ENCODE peak calls at places on chromosome 14, in four cellular contexts. D is left ventricle myocardium inferior, L is adrenal gland, B is mammary epithelial cell. N is an unnamed sample. For H3K4me1, the result is how much of the 10 kb centered on the place peaks cover.

GRCh38 chr14:22622220-22622619 is 21.9 kb downstream of the OR6J1 start:
- DNase-seq in D (no peak), L (no peak), B (peak), N (no peak)

GRCh38 chr14:51398898-51399297 is 158.9 kb downstream of the TMX1 start:
- DNase-seq in D (no peak), L (no peak), B (peak), N (no peak)

GRCh38 chr14:39430762-39431415 is 1.3 kb downstream of the FBXO33 start:
- DNase-seq in D (no peak), L (no peak), B (peak), N (peak)

GRCh38 chr14:59182641-59183040 is 5.8 kb upstream of the DAAM1 start:
- DNase-seq in D (no peak), L (no peak), B (no peak), N (no peak)

GRCh38 chr14:105069887-105070759 is 4.9 kb upstream of the GPR132 start:
- DNase-seq in D (peak), L (peak), B (no peak), N (no peak)

GRCh38 chr14:99522934-99523660 is 41.9 kb downstream of the CCNK start:
- DNase-seq in D (peak), L (peak), B (no peak), N (no peak)

GRCh38 chr14:101250336-101250947 is 310.9 kb upstream of the DIO3 start:
- DNase-seq in D (no peak), L (no peak), B (no peak), N (peak)

GRCh38 chr14:24143511-24143910 is 2.1 kb upstream of the EMC9 start:
- DNase-seq in D (no peak), L (no peak), B (no peak), N (no peak)

GRCh38 chr14:98167702-98168101 is 1104.3 kb downstream of the BCL11B start:
- DNase-seq in D (no peak), L (no peak), B (no peak), N (no peak)

GRCh38 chr14:76829016-76829365 is 2.8 kb downstream of the LRRC74A start:
- DNase-seq in D (peak), L (peak), B (peak), N (no peak)

GRCh38 chr14:29553427-29553826 is 374.2 kb downstream of the PRKD1 start:
- DNase-seq in D (no peak), L (peak), B (no peak), N (peak)

GRCh38 chr14:49218436-49219092 is 367.6 kb downstream of the RPS29 start:
- DNase-seq in D (no peak), L (no peak), B (no peak), N (no peak)

GRCh38 chr14:103618999-103619398 is 10.0 kb upstream of the KLC1 start:
- DNase-seq in D (no peak), L (no peak), B (peak), N (no peak)

GRCh38 chr14:100644383-100644782 is 57.2 kb upstream of the BEGAIN start:
- DNase-seq in D (no peak), L (no peak), B (no peak), N (no peak)

GRCh38 chr14:21525571-21525970 is 575 bp downstream of the SALL2 start:
- DNase-seq in D (no peak), L (peak), B (no peak), N (no peak)

GRCh38 chr14:85252011-85252410 is 277.9 kb upstream of the FLRT2 start:
- DNase-seq in D (no peak), L (no peak), B (peak), N (no peak)

GRCh38 chr14:91352101-91352500 is 65.5 kb downstream of the CCDC88C start:
- DNase-seq in D (peak), L (no peak), B (no peak), N (peak)

GRCh38 chr14:75542585-75543091 is 20.4 kb downstream of the BATF start:
- DNase-seq in D (peak), L (peak), B (no peak), N (peak)

GRCh38 chr14:64388533-64389243 is 535 bp downstream of the MTHFD1 start:
- DNase-seq in D (peak), L (peak), B (peak), N (peak)

GRCh38 chr14:54550514-54550913 is 16.4 kb upstream of the SAMD4A start:
- DNase-seq in D (no peak), L (no peak), B (no peak), N (no peak)

GRCh38 chr14:24334431-24335271 is at the start of gene ADCY4:
- DNase-seq in D (peak), L (no peak), B (no peak), N (no peak)

GRCh38 chr14:69532561-69533335 is 41.9 kb downstream of the CCDC177 start:
- DNase-seq in D (no peak), L (no peak), B (peak), N (no peak)

GRCh38 chr14:24311837-24312615 is 724 bp downstream of the LTB4R start:
- DNase-seq in D (no peak), L (peak), B (no peak), N (no peak)

GRCh38 chr14:53002576-53002975 is 51.7 kb upstream of the FERMT2 start:
- DNase-seq in D (no peak), L (no peak), B (no peak), N (peak)

GRCh38 chr14:89720076-89720687 is 234.3 kb downstream of the EFCAB11 start:
- DNase-seq in D (no peak), L (no peak), B (no peak), N (no peak)
- H3K4me1 ChIP-seq in D (under half), L (under half), B (under half), N (under half)

DNA sequence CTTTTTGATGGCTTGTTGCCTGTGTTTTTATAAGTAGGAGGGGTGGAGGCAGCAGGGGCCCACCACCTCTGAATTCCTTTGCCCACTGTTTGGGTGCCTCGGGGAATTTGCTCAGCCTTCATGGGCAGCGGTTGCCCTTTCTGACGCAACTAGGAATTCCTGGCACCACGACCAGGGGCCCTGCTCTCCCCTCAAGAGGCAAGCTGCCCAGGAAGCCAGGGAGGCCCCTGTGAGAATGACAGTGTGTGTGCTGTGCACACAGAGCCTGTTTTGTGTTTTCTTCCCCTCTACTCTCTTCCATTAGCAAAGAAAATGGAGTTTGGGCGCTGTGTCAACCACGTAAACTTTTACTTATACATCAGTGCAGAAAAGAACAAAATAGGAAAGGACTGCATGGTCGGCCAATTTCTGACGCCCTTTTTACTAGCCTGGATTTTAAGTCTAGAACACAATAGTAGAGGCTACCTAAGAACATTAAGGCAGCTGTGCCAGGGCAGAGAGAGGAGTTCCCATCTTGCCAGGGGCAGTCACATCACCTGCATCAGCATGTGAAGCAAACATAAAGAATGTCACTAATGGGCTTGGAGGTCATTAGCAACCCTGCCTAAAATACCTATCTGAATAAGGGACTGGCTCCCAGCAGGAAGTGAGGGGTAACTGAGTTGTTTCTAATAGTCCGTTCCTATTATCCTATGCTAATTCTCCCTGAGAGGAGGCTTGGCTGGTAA is 17.9 kb upstream of the PTGR2 start:
- DNase-seq in D (peak), L (no peak), B (no peak), N (no peak)
- H3K4me1 ChIP-seq in D (under half), L (under half), B (under half), N (under half)

DNA sequence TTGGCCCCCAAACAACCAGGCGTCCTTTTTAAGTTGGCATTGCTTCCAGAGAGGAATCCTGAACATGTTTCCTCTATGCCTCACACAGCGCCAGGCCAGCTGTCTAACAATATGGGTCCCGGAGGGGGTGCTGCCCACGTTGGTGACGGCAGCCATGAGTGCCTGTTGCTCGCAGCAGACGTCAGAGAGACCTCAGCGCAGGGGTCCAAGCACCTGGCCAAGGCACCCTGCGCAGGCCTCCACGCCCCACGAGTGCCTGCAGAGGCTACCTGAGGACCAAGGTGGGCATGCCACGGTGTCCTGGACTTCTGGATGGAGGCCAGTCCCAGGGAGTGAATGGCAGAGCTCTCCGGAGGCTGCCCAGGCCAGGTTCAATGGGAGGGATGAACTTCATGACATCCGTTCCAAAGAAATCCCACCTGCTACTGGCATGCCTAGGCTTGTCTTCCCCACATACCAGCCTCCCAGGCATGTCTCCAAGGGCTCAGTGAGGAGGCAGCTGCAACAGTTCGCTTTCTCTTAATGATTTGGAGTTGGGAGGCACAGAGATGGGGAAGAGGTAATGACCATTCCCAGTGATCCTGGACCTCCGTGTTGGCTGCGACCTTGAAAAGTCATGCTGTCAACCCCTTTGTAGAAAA is 11.6 kb upstream of the FOXN3 start:
- DNase-seq in D (no peak), L (no peak), B (peak), N (peak)
- H3K4me1 ChIP-seq in D (half or more), L (under half), B (under half), N (under half)

DNA sequence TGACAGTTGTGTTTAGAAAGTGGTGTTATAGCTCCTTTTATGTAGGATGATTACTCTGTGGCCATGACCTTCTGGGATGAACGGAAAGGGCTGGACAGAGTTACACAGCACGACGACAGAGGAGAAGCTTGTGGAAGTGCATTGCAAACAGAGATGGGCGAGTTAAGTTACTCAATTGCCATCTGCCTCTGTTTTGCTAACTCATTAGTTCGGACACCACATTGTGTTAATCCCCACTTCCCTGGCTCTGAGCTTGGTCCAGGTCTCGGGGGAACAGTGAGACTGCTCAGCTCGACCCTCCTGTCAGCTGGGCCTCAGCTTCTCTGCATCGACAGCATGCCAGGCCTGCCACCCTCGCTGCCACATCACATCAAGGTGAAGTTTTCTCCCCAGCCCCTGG is 408.0 kb downstream of the ZFP36L1 start:
- DNase-seq in D (no peak), L (peak), B (no peak), N (no peak)
- H3K4me1 ChIP-seq in D (under half), L (under half), B (under half), N (under half)

GRCh38 chr14:31893156-31893813 is 183.8 kb upstream of the ARHGAP5 start:
- DNase-seq in D (no peak), L (peak), B (peak), N (no peak)
- H3K4me1 ChIP-seq in D (under half), L (under half), B (under half), N (under half)